ENCODE peak calls at places on chromosomes 11 and 22, in four cellular contexts. T, P, N and V are unnamed samples.

GRCh38 chr11:95243658-95244057 is 12.7 kb upstream of the SESN3 start:
- DNase-seq in T (no peak), P (no peak), N (no peak), V (no peak)

GRCh38 chr11:65489061-65489705 is 9.7 kb upstream of the MALAT1 start:
- DNase-seq in P (peak; percentile 84), T (peak; percentile 84), N (no peak), V (no peak)

GRCh38 chr11:63180536-63180935 is 36.5 kb upstream of the SLC22A24 start:
- DNase-seq in T (no peak), N (no peak), P (no peak), V (no peak)

GRCh38 chr11:64245797-64246623 is 733 bp downstream of the PPP1R14B start:
- DNase-seq in P (peak; percentile 58), T (peak; percentile 91), N (no peak), V (peak; percentile 68)

GRCh38 chr11:27213232-27213660 is 149.8 kb downstream of the CCDC34 start:
- DNase-seq in N (no peak), P (no peak), T (no peak), V (no peak)

GRCh38 chr11:15967166-15967565 is 389.2 kb downstream of the SOX6 start:
- DNase-seq in N (no peak), P (no peak), T (peak; percentile 80), V (no peak)

GRCh38 chr11:19279455-19279854 is 38.7 kb upstream of the E2F8 start:
- DNase-seq in N (no peak), P (no peak), T (peak; percentile 16), V (no peak)

GRCh38 chr22:17436981-17437410 is 67.7 kb downstream of the CECR2 start:
- DNase-seq in P (no peak), T (no peak), N (no peak), V (no peak)

GRCh38 chr22:30181459-30182353 is 64.9 kb downstream of the LIF start:
- DNase-seq in P (no peak), T (no peak), N (no peak), V (no peak)

GRCh38 chr11:19577849-19578619 is 134.6 kb upstream of the NAV2 start:
- DNase-seq in N (no peak), T (no peak), P (no peak), V (no peak)

GRCh38 chr11:70054020-70054419 is 24.1 kb upstream of the ANO1 start:
- DNase-seq in P (no peak), N (no peak), T (no peak), V (no peak)

GRCh38 chr22:27116295-27116694 is 458.9 kb downstream of the MIAT start:
- DNase-seq in P (no peak), N (no peak), T (peak; percentile 74), V (no peak)

GRCh38 chr22:38745676-38746460 is 9.9 kb downstream of the SUN2 start:
- DNase-seq in N (no peak), P (no peak), T (no peak), V (no peak)

GRCh38 chr11:104164028-104164520 is at the start of gene PDGFD:
- DNase-seq in N (peak; percentile 76), T (peak; percentile 90), P (peak; percentile 54), V (peak; percentile 6)

GRCh38 chr11:96207459-96208449 is 135.2 kb downstream of the MAML2 start:
- DNase-seq in P (peak; percentile 84), N (no peak), T (no peak), V (no peak)

GRCh38 chr22:48279465-48279765 is 1517.0 kb downstream of the TBC1D22A start:
- DNase-seq in N (no peak), T (no peak), P (no peak), V (no peak)

DNA sequence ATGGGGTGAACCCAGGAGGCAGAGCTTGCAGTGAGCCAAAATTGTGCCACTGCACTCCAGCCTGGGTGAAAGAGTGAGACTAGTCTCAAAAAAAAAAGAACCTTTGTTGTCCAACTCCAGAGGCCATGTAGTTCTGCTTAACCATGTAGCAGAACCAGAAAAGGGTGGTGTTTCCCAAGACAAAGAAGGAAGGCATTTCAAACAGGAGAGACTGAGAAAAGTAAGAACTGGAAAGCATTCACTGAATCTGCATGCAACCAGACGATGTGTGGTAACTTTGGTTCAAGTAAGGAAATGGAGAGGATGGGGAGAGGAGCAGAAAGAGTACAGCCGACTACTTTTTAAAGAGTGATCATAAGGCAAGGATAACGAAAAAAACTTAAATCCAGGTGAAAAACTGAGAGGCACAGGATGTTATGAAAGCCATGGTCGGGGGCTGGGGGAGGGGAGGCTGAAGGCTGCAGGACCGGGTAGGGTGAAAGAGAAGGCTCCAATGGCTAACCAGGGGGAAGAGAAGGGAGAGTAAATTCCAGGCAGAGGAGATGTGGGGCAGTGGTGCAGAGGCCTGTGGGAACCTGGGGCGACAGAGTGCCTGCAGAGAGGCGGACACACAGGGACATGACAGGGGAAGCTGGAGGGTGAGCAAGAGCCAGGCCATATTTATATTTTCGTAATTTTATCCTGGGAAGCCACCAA is 48.8 kb downstream of the MAPK1 start:
- DNase-seq in N (no peak), T (no peak), P (no peak), V (peak; percentile 62)
- TF ChIP-seq RNF2 in N (no peak), T (no peak), P (no peak), V (no peak)

DNA sequence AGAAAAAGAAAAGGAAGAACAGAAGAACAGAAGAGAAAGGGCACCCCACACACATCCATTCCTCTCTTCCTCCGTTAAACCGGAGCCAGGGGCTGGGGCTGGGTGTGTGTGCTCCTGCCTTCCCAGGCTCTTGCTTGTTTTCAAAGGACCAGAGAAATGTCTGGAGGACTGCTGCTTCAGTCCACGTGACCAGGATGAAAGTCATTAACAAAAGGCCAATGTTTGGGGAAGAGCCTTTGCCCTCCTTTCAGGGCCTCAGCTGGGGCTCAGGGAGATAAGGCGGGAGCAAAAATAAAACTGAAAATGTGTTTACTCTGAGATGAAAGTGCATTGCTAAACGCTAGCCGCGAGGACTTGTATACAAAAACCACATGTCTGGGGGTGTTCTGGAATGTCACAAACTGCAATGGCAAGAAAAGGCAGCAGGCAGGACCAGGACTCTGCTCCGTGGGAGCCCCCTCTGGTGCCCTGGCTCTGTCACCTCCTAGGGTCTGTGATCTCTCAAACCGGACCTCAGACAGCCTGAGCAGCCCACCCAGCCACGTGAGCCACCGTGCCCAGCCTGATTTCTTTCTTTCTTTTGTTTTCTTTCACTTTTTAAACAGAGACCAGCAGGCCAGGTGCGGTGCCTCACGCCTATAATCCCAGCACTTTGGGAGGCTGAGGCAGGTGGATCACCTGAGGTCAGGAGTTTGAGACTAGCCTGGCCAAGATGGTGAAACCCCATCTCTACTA is 31.6 kb upstream of the MYH9 start:
- DNase-seq in P (peak; percentile 100), T (no peak), N (no peak), V (peak; percentile 55)
- TF ChIP-seq POLR2A in P (peak; percentile 48), T (no peak), N (no peak), V (no peak)

GRCh38 chr11:122663056-122663740 is 7.7 kb downstream of the UBASH3B start:
- DNase-seq in T (no peak), P (no peak), N (no peak), V (no peak)
- TF ChIP-seq RNF2 in T (no peak), P (no peak), N (no peak), V (no peak)

GRCh38 chr11:215581-216037 is 8.1 kb downstream of the RIC8A start:
- DNase-seq in T (no peak), N (no peak), P (no peak), V (no peak)

GRCh38 chr11:214083-214482 is 6.6 kb downstream of the RIC8A start:
- DNase-seq in P (no peak), T (no peak), N (no peak), V (no peak)

GRCh38 chr11:217704-218103 is 10.2 kb downstream of the RIC8A start:
- DNase-seq in N (no peak), T (no peak), P (no peak), V (no peak)

GRCh38 chr11:218815-219593 is 11.5 kb downstream of the RIC8A start:
- DNase-seq in T (no peak), P (no peak), N (no peak), V (no peak)

DNA sequence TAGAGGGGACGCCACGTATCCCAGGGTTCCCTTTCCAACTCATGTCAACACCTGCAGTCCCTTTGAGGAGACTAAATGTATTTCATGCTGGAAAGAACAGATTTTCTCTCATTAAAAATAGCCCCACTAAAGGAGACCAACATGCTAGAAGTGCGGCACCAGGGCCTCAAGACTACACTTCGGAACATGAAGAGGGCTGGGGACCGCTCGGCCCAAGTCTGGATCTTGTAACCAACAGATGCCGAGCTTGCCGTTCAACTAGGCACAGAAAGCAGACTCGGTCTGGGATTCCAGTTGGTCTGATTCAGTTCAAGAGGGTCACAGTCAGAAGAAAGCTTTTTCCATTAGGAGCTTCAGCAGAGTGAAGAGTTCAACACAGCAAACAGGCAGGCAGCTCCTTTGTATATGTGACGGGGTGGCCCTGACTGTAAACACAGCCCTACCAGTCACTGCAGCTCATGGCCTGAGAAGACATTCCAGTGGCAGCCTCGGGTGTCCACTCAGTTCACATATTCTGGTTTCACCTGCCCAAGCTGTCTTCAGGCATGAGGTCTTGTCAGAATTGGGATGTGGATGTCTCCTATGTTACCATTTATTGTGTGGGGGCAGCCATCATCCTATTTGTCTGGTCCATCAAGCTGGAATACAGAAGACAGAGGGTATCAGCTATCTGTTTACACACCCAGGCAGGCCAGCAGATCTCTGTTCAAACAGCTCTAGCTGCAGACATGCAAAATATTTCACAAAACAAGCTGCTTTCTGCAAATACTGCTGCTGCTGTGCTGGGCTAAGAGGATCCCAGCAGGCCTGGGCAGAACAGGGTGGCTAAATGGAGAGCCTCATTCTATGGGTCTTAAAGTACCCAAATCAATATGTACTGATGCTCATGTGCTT is 8.8 kb downstream of the RIC8A start:
- DNase-seq in N (no peak), T (no peak), P (peak; percentile 64), V (no peak)
- TF ChIP-seq POLR2A in N (no peak), T (no peak), P (no peak), V (peak; percentile 1)

GRCh38 chr11:77106321-77106720 is 3.7 kb downstream of the OMP start:
- DNase-seq in T (no peak), N (no peak), P (no peak), V (no peak)

GRCh38 chr11:77108436-77108835 is 5.8 kb downstream of the OMP start:
- DNase-seq in P (no peak), T (no peak), N (no peak), V (no peak)

GRCh38 chr11:77106759-77107158 is 4.1 kb downstream of the OMP start:
- DNase-seq in T (no peak), N (no peak), P (no peak), V (no peak)

GRCh38 chr11:77109236-77110019 is 6.8 kb downstream of the OMP start:
- DNase-seq in N (no peak), T (no peak), P (no peak), V (no peak)

DNA sequence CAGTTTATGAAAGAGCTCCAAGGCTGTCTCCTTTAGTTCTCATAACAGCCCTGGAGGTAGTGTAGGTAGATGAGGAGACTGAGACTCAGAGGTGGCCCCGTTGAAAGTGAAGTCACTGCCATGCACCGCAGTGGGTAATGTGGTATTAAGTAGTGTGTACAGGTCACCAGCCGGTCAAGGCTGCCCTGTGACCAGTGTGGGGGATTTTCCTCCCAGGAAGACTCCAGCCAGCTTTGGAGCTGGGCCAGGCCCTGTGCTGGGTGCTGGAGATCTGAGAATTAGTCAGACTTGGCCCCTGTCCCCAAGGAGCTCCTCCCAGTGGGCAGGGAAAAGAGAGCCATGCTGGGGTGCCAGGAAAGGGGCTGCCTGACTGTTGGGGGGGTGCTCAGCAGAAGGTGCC is 5.3 kb downstream of the OMP start:
- DNase-seq in N (no peak), T (peak; percentile 73), P (peak; percentile 60), V (no peak)
- TF ChIP-seq RNF2 in N (no peak), T (no peak), P (no peak), V (no peak)